ENCODE peak calls at places on chromosome 10, in five cellular contexts. H, N, I, F and K are unnamed samples.

GRCh38 chr10:114632869-114633715 is 25.0 kb downstream of the ABLIM1 start:
- ATAC-seq in I (peak; percentile 77), F (no peak), H (no peak), N (no peak), K (peak; percentile 37)

GRCh38 chr10:452512-453504 is 236.7 kb downstream of the DIP2C start:
- ATAC-seq in H (no peak), F (no peak), N (no peak), I (no peak), K (no peak)

GRCh38 chr10:71635251-71635866 is 84.2 kb downstream of the C10orf105 start:
- ATAC-seq in I (no peak), F (no peak), H (no peak), N (no peak), K (no peak)

GRCh38 chr10:4130685-4131084 is 345.7 kb upstream of the KLF6 start:
- ATAC-seq in H (no peak), F (no peak), N (peak; percentile 80), I (no peak), K (no peak)

GRCh38 chr10:13634207-13634606 is 47.4 kb downstream of the PRPF18 start:
- ATAC-seq in F (no peak), H (no peak), N (no peak), I (no peak), K (no peak)

GRCh38 chr10:85098835-85099521 is 770.6 kb downstream of the CCSER2 start:
- ATAC-seq in H (no peak), F (no peak), I (no peak), N (no peak), K (no peak)

GRCh38 chr10:86177483-86178155 is 189.0 kb downstream of the GRID1 start:
- ATAC-seq in N (no peak), I (no peak), H (no peak), F (no peak), K (no peak)

GRCh38 chr10:112287844-112288243 is 4.6 kb downstream of the TECTB start:
- ATAC-seq in F (no peak), I (no peak), N (no peak), H (no peak), K (no peak)

GRCh38 chr10:110746254-110746826 is 102.2 kb downstream of the RBM20 start:
- ATAC-seq in F (no peak), H (no peak), I (peak; percentile 93), N (no peak), K (peak; percentile 38)

GRCh38 chr10:32446701-32447406 is 914 bp downstream of the CCDC7 start:
- ATAC-seq in N (no peak), F (no peak), I (peak; percentile 39), H (no peak), K (no peak)